ENCODE peak calls at places on chromosomes 16 and 17, in nine cellular contexts. N is astrocyte of the spinal cord, H is body of pancreas, U is epithelial cell of proximal tubule, O is adrenal gland, I is fibroblast of the aortic adventitia, C is thyroid gland, V is sigmoid colon, P is GM06990. W is an unnamed sample.

GRCh38 chr16:79278506-79278905 is 322.0 kb downstream of the MAF start:
- DNase-seq in H (no peak), P (no peak), U (no peak), I (no peak), O (no peak), V (no peak), C (peak), N (no peak), W (no peak)

GRCh38 chr16:88770459-88771293 is 14.3 kb downstream of the PIEZO1 start:
- DNase-seq in V (peak), I (no peak), O (peak), N (peak), C (peak), U (no peak), P (peak), H (peak), W (peak)

GRCh38 chr17:51372345-51373004 is 112.1 kb downstream of the UTP18 start:
- DNase-seq in I (peak), P (peak), C (no peak), H (no peak), O (peak), N (peak), U (no peak), V (no peak), W (peak)

GRCh38 chr17:77793146-77793887 is 165.2 kb upstream of the TNRC6C start:
- DNase-seq in C (no peak), O (no peak), H (no peak), U (no peak), I (no peak), V (no peak), N (no peak), P (no peak), W (no peak)

GRCh38 chr17:10041916-10042588 is 137.0 kb upstream of the RCVRN start:
- DNase-seq in O (peak), V (no peak), H (no peak), C (no peak), N (no peak), U (no peak), I (no peak), P (peak), W (no peak)

GRCh38 chr16:3173892-3174617 is 13.9 kb upstream of the OR1F1 start:
- DNase-seq in O (no peak), N (no peak), V (peak), P (peak), I (no peak), C (no peak), H (no peak), U (no peak), W (no peak)

GRCh38 chr17:30248786-30249185 is 13.3 kb upstream of the SLC6A4 start:
- DNase-seq in C (peak), U (no peak), V (no peak), H (no peak), O (no peak), N (no peak), I (peak), P (no peak), W (no peak)

GRCh38 chr16:30488764-30489595 is 16.4 kb downstream of the ITGAL start:
- DNase-seq in P (no peak), N (no peak), O (no peak), U (no peak), I (no peak), H (no peak), C (peak), V (no peak), W (no peak)

GRCh38 chr17:77858291-77859034 is 100.0 kb upstream of the TNRC6C start:
- DNase-seq in V (no peak), U (no peak), I (no peak), O (no peak), C (no peak), H (no peak), P (no peak), N (no peak), W (no peak)

GRCh38 chr16:73315645-73316044 is 267.7 kb upstream of the ZFHX3 start:
- DNase-seq in H (no peak), U (no peak), P (peak), V (no peak), I (no peak), O (no peak), N (no peak), C (no peak), W (no peak)

GRCh38 chr16:50584033-50584722 is 36.0 kb downstream of the NKD1 start:
- DNase-seq in I (no peak), O (no peak), C (no peak), P (no peak), N (no peak), U (no peak), V (no peak), H (no peak), W (no peak)

GRCh38 chr17:38958326-38958725 is 8.9 kb downstream of the FBXO47 start:
- DNase-seq in U (no peak), O (no peak), I (peak), V (no peak), P (no peak), C (no peak), N (peak), H (no peak), W (no peak)

GRCh38 chr16:9072806-9073341 is 18.6 kb upstream of the HAPSTR1 start:
- DNase-seq in H (no peak), U (no peak), P (peak), N (peak), C (no peak), V (no peak), I (peak), O (no peak), W (peak)

GRCh38 chr17:63680700-63681099 is 19.2 kb downstream of the LIMD2 start:
- DNase-seq in O (no peak), C (no peak), N (no peak), I (no peak), U (no peak), P (no peak), V (no peak), H (no peak), W (no peak)

GRCh38 chr17:57832711-57833596 is 16.9 kb downstream of the MRPS23 start:
- DNase-seq in C (peak), O (peak), V (peak), P (peak), U (no peak), N (peak), I (peak), H (peak), W (peak)

GRCh38 chr16:67477960-67478554 is 2.9 kb downstream of the ATP6V0D1 start:
- DNase-seq in U (no peak), H (no peak), V (no peak), I (no peak), N (no peak), P (no peak), O (no peak), C (no peak), W (no peak)

GRCh38 chr16:88128556-88128955 is 177.3 kb downstream of the BANP start:
- DNase-seq in H (no peak), C (no peak), P (no peak), I (no peak), O (no peak), N (no peak), U (no peak), V (no peak), W (no peak)

GRCh38 chr16:5056347-5056746 is 9.4 kb downstream of the C16orf89 start:
- DNase-seq in V (no peak), I (no peak), O (no peak), U (no peak), P (no peak), H (no peak), C (no peak), N (no peak), W (peak)

DNA sequence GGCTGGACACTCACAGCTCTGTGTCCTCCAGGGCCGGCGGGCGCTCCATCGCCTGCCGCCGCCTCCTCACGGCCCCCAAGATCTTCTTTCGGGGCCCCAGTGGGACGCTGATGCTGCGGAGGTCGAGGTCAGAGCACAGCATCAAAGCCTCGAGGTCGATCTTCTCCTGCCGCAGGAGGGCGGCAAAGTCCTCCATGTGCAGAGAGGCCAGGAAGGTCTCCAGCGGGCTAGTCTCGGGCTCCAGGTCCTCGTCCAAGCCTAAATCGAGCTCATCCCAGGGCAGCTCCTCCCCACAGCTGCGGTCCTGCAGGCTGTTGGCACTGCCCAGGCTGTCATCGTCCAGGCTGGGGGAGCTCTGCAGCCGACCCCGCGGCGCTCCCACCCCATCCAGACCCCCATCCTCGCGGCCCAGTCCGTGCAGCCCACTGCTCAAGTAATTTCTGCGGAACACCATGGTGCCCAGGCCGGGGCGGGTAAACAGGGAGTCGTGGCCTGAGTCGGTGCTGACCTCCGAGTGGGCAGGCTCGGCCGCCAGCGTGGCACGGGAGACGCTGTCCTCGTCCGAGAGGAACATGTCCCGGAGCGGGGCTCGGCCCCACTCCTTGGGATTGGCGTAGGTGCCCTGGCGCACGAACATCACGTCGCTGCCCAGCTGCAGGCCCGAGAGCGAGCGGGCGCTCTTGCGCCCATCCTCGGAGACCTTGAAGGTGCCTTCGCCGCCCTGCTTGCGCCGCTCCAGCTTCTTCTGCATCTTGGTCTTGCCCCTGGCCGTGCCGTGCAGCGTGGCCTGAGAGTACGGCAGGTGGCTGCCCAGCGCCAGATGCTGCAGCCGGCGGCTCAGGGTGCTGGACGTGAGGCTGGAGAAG is 3.4 kb downstream of the USH1G start:
- DNase-seq in U (no peak), P (no peak), O (no peak), N (no peak), I (peak), H (peak), V (no peak), C (no peak), W (no peak)
- TF ChIP-seq CTCF in U (no peak), P (peak), O (no peak), N (peak), I (peak), H (no peak), V (no peak), C (no peak), W (peak)

GRCh38 chr16:57723170-57723569 is 12.4 kb upstream of the KATNB1 start:
- DNase-seq in O (no peak), H (no peak), C (no peak), I (no peak), V (no peak), U (no peak), P (no peak), N (no peak), W (no peak)
- TF ChIP-seq CTCF in O (peak), H (no peak), C (no peak), I (no peak), V (no peak), U (peak), P (peak), N (peak), W (peak)

DNA sequence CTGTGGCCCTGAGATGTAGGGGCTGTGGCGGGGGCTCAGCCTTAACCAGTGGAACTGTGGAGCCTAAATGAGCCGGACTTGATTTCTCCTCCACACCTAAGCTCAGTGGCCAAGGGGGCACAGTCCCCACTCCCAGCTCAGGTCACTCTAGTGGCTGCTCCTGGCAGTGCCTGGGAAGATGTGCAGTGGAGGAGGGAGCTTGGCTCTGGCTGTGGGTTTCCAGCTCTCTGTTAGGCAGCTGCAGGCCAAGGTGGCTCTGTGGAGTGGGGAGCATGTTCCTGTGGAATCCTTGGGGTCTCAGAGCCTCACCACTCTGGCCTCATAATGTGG is 76.3 kb downstream of the AMFR start:
- DNase-seq in U (no peak), I (no peak), C (no peak), P (no peak), V (no peak), H (no peak), O (no peak), N (no peak), W (no peak)
- TF ChIP-seq CTCF in U (no peak), I (no peak), C (no peak), P (no peak), V (no peak), H (no peak), O (no peak), N (peak), W (peak)

DNA sequence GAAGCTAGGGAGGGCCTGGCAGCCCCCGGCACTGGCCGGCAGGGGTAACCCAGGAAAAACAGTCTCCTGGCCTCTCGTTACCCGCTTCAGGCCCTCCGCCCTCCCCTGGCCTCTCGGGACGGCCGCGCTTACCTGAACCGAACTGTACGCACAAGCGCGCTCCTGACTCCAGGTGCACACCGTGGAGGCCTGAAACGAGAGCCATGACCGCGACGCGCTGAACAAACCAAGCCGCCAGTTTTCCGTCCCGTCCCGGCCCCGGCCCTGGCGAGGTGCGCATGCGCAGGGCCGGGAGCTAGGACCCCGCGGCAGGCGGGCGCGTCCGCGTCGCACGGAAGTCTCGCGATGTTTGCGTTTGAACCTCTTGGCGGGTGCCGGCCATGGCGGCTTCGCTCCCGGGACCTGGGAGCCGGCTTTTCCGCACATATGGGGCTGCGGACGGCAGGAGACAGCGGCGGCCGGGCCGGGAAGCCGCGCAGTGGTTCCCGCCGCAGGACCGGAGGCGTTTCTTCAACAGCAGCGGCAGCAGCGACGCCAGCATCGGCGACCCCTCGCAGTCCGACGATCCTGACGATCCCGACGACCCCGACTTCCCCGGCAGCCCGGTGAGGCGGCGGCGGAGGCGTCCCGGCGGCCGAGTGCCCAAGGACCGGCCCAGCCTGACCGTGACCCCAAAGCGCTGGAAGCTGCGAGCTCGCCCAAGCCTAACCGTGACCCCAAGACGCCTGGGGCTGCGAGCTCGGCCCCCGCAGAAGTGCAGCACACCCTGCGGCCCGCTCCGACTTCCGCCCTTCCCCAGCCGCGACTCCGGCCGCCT is at the start of gene HASPIN:
- DNase-seq in N (peak), P (peak), I (peak), O (peak), C (peak), V (peak), U (peak), H (peak), W (peak)
- TF ChIP-seq CTCF in N (peak), P (peak), I (peak), O (peak), C (peak), V (peak), U (peak), H (no peak), W (peak)

GRCh38 chr16:47136101-47136820 is 7.5 kb downstream of the NETO2 start:
- DNase-seq in V (no peak), N (peak), O (no peak), P (no peak), C (no peak), U (no peak), H (no peak), I (peak), W (peak)

GRCh38 chr16:47134550-47134949 is 9.2 kb downstream of the NETO2 start:
- DNase-seq in I (no peak), V (no peak), U (no peak), O (no peak), P (no peak), C (no peak), N (no peak), H (no peak), W (no peak)

GRCh38 chr16:47129755-47130435 is 13.8 kb downstream of the NETO2 start:
- DNase-seq in P (no peak), H (no peak), U (no peak), I (no peak), V (no peak), N (no peak), O (no peak), C (no peak), W (no peak)

DNA sequence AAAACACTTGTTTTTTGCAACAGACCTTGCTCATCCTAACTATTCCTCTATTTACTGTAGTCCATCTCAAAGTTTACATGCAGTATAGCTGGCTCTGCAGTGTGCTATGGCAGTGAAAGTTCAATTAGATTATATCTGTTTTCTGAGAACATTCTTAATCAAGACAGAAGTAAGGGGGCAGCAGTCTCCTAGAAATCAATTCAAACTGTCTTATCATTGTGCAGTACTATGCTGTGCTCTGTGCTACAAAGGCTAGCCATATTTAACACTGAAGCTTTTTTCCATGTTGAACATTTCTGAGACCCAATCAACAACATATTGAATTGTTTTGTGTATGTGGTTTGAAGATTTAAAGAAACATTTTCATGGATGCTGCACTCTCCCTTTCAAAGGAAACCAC is 11.4 kb downstream of the NETO2 start:
- DNase-seq in U (no peak), P (no peak), N (peak), C (no peak), I (peak), H (no peak), V (no peak), O (no peak), W (no peak)
- TF ChIP-seq CTCF in U (peak), P (no peak), N (no peak), C (no peak), I (no peak), H (no peak), V (no peak), O (no peak), W (no peak)

DNA sequence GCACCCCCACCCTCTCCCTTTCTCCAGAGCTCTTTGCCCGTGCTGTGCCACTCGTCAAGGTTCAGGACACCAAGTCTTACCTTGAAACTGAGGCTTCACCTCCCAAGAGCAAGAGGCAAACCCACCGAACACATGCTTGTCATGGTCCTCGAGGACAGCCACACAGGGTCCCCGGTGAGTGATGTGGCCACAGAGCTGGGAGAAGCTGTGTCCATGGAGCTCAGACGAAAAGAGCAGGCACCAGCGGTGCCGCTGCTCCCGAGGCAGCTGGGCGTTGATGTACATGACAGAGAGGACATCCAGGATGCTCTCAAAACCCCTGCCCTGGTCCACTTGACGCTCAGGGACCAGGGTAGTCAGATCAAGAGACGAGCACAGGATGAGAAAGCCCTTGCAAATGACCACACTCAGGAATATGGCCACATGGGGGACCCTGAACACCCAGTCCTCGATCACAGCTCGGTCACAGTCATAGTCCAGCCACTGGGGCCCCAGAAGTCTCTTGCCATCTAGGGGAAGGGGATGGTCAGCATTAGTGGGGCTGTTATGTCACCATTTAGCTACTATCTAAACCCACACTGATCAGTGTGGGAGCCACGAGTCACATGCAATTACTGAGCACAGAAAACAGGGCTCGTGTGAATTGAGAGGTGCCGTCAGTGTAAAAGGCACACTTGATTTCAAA is 17.8 kb downstream of the MEAK7 start:
- DNase-seq in U (no peak), V (no peak), P (no peak), I (no peak), H (no peak), C (no peak), N (no peak), O (no peak), W (no peak)
- TF ChIP-seq CTCF in U (no peak), V (no peak), P (no peak), I (no peak), H (no peak), C (no peak), N (no peak), O (no peak), W (no peak)

GRCh38 chr17:37221865-37222264 is 153.9 kb upstream of the C17orf78 start:
- DNase-seq in I (no peak), P (no peak), N (no peak), C (no peak), U (no peak), H (no peak), V (no peak), O (no peak), W (no peak)
- TF ChIP-seq CTCF in I (no peak), P (no peak), N (peak), C (no peak), U (peak), H (no peak), V (no peak), O (no peak), W (peak)

GRCh38 chr17:76142044-76143041 is 1.3 kb upstream of the FOXJ1 start:
- DNase-seq in H (no peak), N (no peak), O (no peak), C (no peak), P (no peak), I (no peak), U (no peak), V (peak), W (no peak)

GRCh38 chr17:76139261-76139752 is 1.7 kb downstream of the FOXJ1 start:
- DNase-seq in P (no peak), V (no peak), U (no peak), N (no peak), I (no peak), C (no peak), O (no peak), H (no peak), W (no peak)

GRCh38 chr17:76139801-76140660 is 1.0 kb downstream of the FOXJ1 start:
- DNase-seq in C (peak), I (no peak), O (no peak), V (no peak), N (no peak), P (peak), H (no peak), U (no peak), W (no peak)

GRCh38 chr17:76140661-76141211 is 309 bp downstream of the FOXJ1 start:
- DNase-seq in H (no peak), I (no peak), O (no peak), V (no peak), U (no peak), P (no peak), N (no peak), C (no peak), W (no peak)

GRCh38 chr17:76141212-76142043 is at the start of gene FOXJ1:
- DNase-seq in C (peak), N (peak), U (no peak), V (peak), H (peak), O (peak), P (peak), I (peak), W (peak)
- TF ChIP-seq CTCF in C (no peak), N (no peak), U (no peak), V (no peak), H (no peak), O (no peak), P (no peak), I (no peak), W (no peak)

W was measured in brain microvascular endothelial cell.